ENCODE peak calls at places on chromosomes 16 and 17, in ten cellular contexts. I, B, Y, L, K, G, Z, E, D and H are unnamed samples.

GRCh38 chr16:22098538-22099255 is 6.4 kb downstream of the VWA3A start:
- DNase-seq in Y (no peak), L (no peak), E (no peak), B (peak; percentile 80), K (peak; percentile 17), G (peak; percentile 67), D (no peak), Z (no peak), I (peak; percentile 71), H (no peak)

GRCh38 chr16:79436885-79437284 is 163.7 kb downstream of the MAF start:
- DNase-seq in I (no peak), L (no peak), B (no peak), E (no peak), Y (no peak), G (no peak), Z (no peak), K (no peak), D (no peak), H (no peak)

GRCh38 chr16:56351481-56351880 is 73.9 kb downstream of the AMFR start:
- DNase-seq in K (no peak), E (no peak), I (no peak), B (no peak), Y (peak; percentile 46), G (no peak), Z (no peak), D (no peak), L (no peak), H (no peak)

GRCh38 chr17:72681844-72682243 is 410.6 kb downstream of the SLC39A11 start:
- DNase-seq in D (no peak), E (no peak), L (no peak), I (no peak), Y (no peak), Z (no peak), G (no peak), B (no peak), K (no peak), H (no peak)

GRCh38 chr17:29080323-29080722 is 37.4 kb downstream of the PIPOX start:
- DNase-seq in L (no peak), Z (no peak), B (no peak), I (no peak), Y (no peak), K (no peak), G (no peak), D (no peak), E (no peak), H (no peak)

GRCh38 chr17:46851029-46851741 is at the start of gene WNT9B:
- DNase-seq in Z (no peak), I (peak; percentile 90), B (peak; percentile 54), Y (no peak), L (peak; percentile 57), E (peak; percentile 75), G (peak; percentile 65), D (no peak), K (no peak), H (no peak)

GRCh38 chr16:14013145-14013570 is 58.0 kb upstream of the MRTFB start:
- DNase-seq in K (no peak), Z (no peak), G (no peak), D (no peak), I (no peak), E (no peak), Y (no peak), B (no peak), L (no peak), H (no peak)

GRCh38 chr17:63446981-63447687 is 1.0 kb upstream of the CYB561 start:
- DNase-seq in K (no peak), E (peak; percentile 56), L (peak; percentile 65), D (no peak), Z (no peak), Y (no peak), I (peak; percentile 71), G (peak; percentile 77), B (no peak), H (no peak)

DNA sequence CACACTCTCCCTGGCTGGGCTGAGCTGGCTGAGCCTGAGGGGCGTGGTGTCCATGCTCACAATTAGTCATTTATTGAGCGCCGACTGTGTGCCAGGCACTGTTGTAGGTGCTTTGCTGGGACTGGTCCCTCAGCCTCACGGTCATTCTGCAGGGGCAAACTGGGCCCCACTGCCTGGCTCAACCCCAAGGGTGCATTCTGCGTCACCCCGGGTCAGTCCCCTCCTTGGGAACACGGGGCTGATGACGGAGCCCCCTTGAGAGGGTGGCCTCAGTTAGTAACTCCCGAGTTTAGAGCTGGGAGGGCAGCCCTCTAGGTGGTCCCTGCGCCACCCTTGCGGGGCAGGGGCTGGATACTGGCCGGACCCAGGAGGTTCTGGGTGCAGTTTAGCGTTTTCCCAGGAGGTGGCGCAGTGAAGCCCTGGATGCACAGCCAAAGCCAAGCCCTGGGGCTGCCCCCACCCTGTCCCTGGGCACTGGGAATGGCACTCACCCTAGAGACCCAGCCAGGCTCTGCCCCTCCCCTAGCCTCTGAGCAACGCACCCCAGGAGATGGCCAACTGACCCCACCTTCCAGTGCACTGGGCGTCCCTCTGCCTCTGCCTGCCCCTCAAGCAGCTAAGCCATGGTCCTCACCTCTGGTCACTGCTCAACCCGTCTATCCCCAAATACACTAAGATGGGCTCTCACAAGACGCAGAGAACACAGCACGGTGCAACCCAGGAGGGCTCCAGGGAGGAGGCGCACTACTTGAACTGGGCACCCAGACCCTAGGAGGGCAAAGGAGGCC is 243.2 kb upstream of the GSE1 start:
- DNase-seq in E (peak; percentile 76), Z (no peak), Y (peak; percentile 86), D (no peak), K (no peak), I (peak; percentile 84), L (peak; percentile 73), G (peak; percentile 80), B (peak; percentile 79), H (peak; percentile 70)
- TF ChIP-seq EP300 in E (no peak), Z (no peak), Y (no peak), D (no peak), K (no peak), I (no peak), L (no peak), G (no peak), B (no peak), H (no peak)

GRCh38 chr17:49031965-49032928 is 35.1 kb downstream of the IGF2BP1 start:
- DNase-seq in L (peak; percentile 49), E (peak; percentile 50), Y (no peak), Z (no peak), G (peak; percentile 83), D (no peak), B (peak; percentile 96), I (peak; percentile 88), K (peak; percentile 16), H (no peak)

GRCh38 chr17:49028271-49028670 is 31.1 kb downstream of the IGF2BP1 start:
- DNase-seq in B (no peak), Z (no peak), I (no peak), L (no peak), K (no peak), E (no peak), G (peak; percentile 20), Y (no peak), D (no peak), H (no peak)

GRCh38 chr17:49024523-49024922 is 27.3 kb downstream of the IGF2BP1 start:
- DNase-seq in K (no peak), B (no peak), Y (no peak), E (no peak), G (no peak), Z (no peak), I (no peak), L (no peak), D (no peak), H (no peak)

GRCh38 chr17:49035470-49036269 is 38.5 kb downstream of the IGF2BP1 start:
- DNase-seq in I (peak; percentile 84), Y (no peak), Z (no peak), D (no peak), B (peak; percentile 74), E (peak; percentile 60), L (peak; percentile 50), K (no peak), G (peak; percentile 50), H (peak; percentile 54)

DNA sequence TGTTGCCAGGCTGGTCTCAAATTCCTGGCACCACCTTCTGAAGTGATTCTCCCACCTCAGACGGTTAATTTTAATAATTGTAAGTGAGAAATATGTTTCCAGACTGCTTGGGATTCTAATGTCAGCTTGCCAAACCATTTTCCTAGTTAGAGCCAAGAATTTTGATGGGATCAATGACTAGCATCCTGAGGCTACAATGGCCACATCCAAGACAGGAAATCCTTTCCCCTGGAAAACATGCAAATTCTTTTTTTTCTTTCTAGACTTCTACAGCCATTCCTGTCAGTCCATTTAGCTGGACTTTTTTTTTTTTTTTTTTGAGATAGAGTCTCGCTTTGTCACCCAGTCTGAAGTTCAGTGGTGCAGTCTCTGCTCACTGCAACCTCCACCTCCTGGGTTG is 32.7 kb downstream of the IGF2BP1 start:
- DNase-seq in I (no peak), D (no peak), K (no peak), G (no peak), L (no peak), Y (no peak), E (no peak), B (no peak), Z (no peak), H (no peak)
- TF ChIP-seq EP300 in I (no peak), D (no peak), K (no peak), G (no peak), L (no peak), Y (no peak), E (no peak), B (no peak), Z (no peak), H (no peak)

GRCh38 chr17:50380369-50381259 is 7.6 kb downstream of the EME1 start:
- DNase-seq in Z (no peak), B (no peak), I (no peak), E (no peak), L (no peak), D (no peak), K (no peak), G (no peak), Y (no peak), H (no peak)

GRCh38 chr17:50382931-50383330 is 9.9 kb downstream of the EME1 start:
- DNase-seq in D (no peak), Z (no peak), K (no peak), I (no peak), Y (no peak), G (no peak), L (no peak), B (no peak), E (no peak), H (no peak)

GRCh38 chr17:50381260-50381815 is 8.3 kb downstream of the EME1 start:
- DNase-seq in E (no peak), D (no peak), Z (no peak), K (no peak), G (no peak), I (no peak), B (no peak), Y (no peak), L (no peak), H (no peak)

GRCh38 chr17:50381920-50382319 is 8.9 kb downstream of the EME1 start:
- DNase-seq in E (no peak), I (no peak), B (no peak), G (no peak), Z (no peak), K (no peak), L (no peak), D (no peak), Y (no peak), H (no peak)

GRCh38 chr17:50379733-50380132 is 6.7 kb downstream of the EME1 start:
- DNase-seq in K (no peak), B (no peak), I (no peak), G (no peak), L (no peak), E (no peak), Y (no peak), D (no peak), Z (no peak), H (no peak)
- TF ChIP-seq EP300 in K (no peak), B (no peak), I (no peak), G (no peak), L (no peak), E (no peak), Y (no peak), D (no peak), Z (no peak), H (no peak)

GRCh38 chr17:65942592-65942991 is 249.3 kb downstream of the CEP112 start:
- DNase-seq in G (no peak), B (no peak), I (no peak), L (no peak), Z (no peak), K (no peak), E (no peak), D (no peak), Y (no peak), H (no peak)

GRCh38 chr17:65936013-65936412 is 255.9 kb downstream of the CEP112 start:
- DNase-seq in G (no peak), D (no peak), I (no peak), Y (no peak), E (no peak), L (no peak), Z (no peak), K (no peak), B (no peak), H (no peak)

DNA sequence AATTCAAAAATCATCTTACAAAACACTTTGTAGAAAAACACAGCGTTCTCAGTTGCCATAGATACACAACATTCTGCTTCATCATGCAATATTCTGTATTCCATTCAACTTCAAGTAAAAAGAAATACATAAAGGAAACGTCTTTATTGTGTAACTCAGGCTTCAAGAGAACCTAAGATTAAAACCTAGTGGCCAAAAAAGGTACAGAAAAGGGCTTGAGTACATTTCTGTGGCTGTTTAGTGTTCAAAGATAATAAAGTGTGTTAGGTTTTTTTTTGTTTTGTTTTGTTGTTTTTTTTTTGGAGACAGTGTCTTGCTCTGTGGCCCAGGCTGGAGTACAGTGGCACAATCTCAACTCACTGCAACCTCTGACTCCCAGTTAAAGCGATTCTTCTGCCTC is 250.4 kb downstream of the CEP112 start:
- DNase-seq in D (no peak), Z (no peak), L (no peak), G (no peak), B (no peak), K (no peak), E (no peak), Y (no peak), I (no peak), H (no peak)
- TF ChIP-seq EP300 in D (no peak), Z (no peak), L (no peak), G (no peak), B (no peak), K (no peak), E (no peak), Y (no peak), I (no peak), H (no peak)